ENCODE peak calls at places on chromosomes 5 and 9, in eight cellular contexts. One of them, this sample, is unnamed.

GRCh38 chr9:121333950-121334773 is 35.9 kb downstream of the STOM start:
- DNase-seq in breast epithelium: no peak
- DNase-seq in T follicular helper cell: no peak
- DNase-seq in amniotic stem cell: no peak
- DNase-seq in GM03348: no peak
- DNase-seq in AG20443: no peak
- DNase-seq in mesendoderm: no peak
- DNase-seq in fibroblast of the aortic adventitia: no peak
- DNase-seq in this sample: no peak

GRCh38 chr5:138975098-138975847 is 100.1 kb upstream of the LRRTM2 start:
- DNase-seq in breast epithelium: no peak
- DNase-seq in T follicular helper cell: no peak
- DNase-seq in amniotic stem cell: no peak
- DNase-seq in GM03348: peak
- DNase-seq in AG20443: peak
- DNase-seq in mesendoderm: no peak
- DNase-seq in fibroblast of the aortic adventitia: peak
- DNase-seq in this sample: peak

GRCh38 chr9:123081824-123082223 is 48.4 kb downstream of the GPR21 start:
- DNase-seq in breast epithelium: no peak
- DNase-seq in T follicular helper cell: no peak
- DNase-seq in amniotic stem cell: peak
- DNase-seq in GM03348: peak
- DNase-seq in AG20443: peak
- DNase-seq in mesendoderm: peak
- DNase-seq in fibroblast of the aortic adventitia: peak
- DNase-seq in this sample: no peak

GRCh38 chr5:159459951-159460538 is 129.8 kb upstream of the IL12B start:
- DNase-seq in breast epithelium: no peak
- DNase-seq in T follicular helper cell: no peak
- DNase-seq in amniotic stem cell: no peak
- DNase-seq in GM03348: peak
- DNase-seq in AG20443: no peak
- DNase-seq in mesendoderm: no peak
- DNase-seq in fibroblast of the aortic adventitia: peak
- DNase-seq in this sample: no peak

GRCh38 chr5:53430618-53431252 is 49.7 kb upstream of the FST start:
- DNase-seq in breast epithelium: no peak
- DNase-seq in T follicular helper cell: no peak
- DNase-seq in amniotic stem cell: peak
- DNase-seq in GM03348: peak
- DNase-seq in AG20443: peak
- DNase-seq in mesendoderm: peak
- DNase-seq in fibroblast of the aortic adventitia: peak
- DNase-seq in this sample: no peak

GRCh38 chr9:78326564-78326963 is 29.6 kb downstream of the PSAT1 start:
- DNase-seq in breast epithelium: no peak
- DNase-seq in T follicular helper cell: no peak
- DNase-seq in amniotic stem cell: no peak
- DNase-seq in GM03348: no peak
- DNase-seq in AG20443: no peak
- DNase-seq in mesendoderm: no peak
- DNase-seq in fibroblast of the aortic adventitia: no peak
- DNase-seq in this sample: no peak

GRCh38 chr5:160548949-160549665 is 127.5 kb downstream of the PTTG1 start:
- DNase-seq in breast epithelium: no peak
- DNase-seq in T follicular helper cell: no peak
- DNase-seq in amniotic stem cell: no peak
- DNase-seq in GM03348: no peak
- DNase-seq in AG20443: no peak
- DNase-seq in mesendoderm: no peak
- DNase-seq in fibroblast of the aortic adventitia: peak
- DNase-seq in this sample: peak

GRCh38 chr9:77707696-77708095 is 59.6 kb upstream of the GNA14 start:
- DNase-seq in breast epithelium: no peak
- DNase-seq in T follicular helper cell: no peak
- DNase-seq in amniotic stem cell: peak
- DNase-seq in GM03348: peak
- DNase-seq in AG20443: peak
- DNase-seq in mesendoderm: peak
- DNase-seq in fibroblast of the aortic adventitia: peak
- DNase-seq in this sample: peak

GRCh38 chr5:135569755-135570452 is 8.9 kb downstream of the CXCL14 start:
- DNase-seq in breast epithelium: no peak
- DNase-seq in T follicular helper cell: no peak
- DNase-seq in amniotic stem cell: no peak
- DNase-seq in GM03348: peak
- DNase-seq in AG20443: peak
- DNase-seq in mesendoderm: peak
- DNase-seq in fibroblast of the aortic adventitia: peak
- DNase-seq in this sample: no peak

GRCh38 chr5:179230061-179230461 is 115.2 kb downstream of the ADAMTS2 start:
- DNase-seq in breast epithelium: peak
- DNase-seq in T follicular helper cell: no peak
- DNase-seq in amniotic stem cell: no peak
- DNase-seq in GM03348: no peak
- DNase-seq in AG20443: no peak
- DNase-seq in mesendoderm: no peak
- DNase-seq in fibroblast of the aortic adventitia: no peak
- DNase-seq in this sample: no peak

GRCh38 chr9:89686134-89686533 is 81.3 kb downstream of the GADD45G start:
- DNase-seq in breast epithelium: no peak
- DNase-seq in T follicular helper cell: no peak
- DNase-seq in amniotic stem cell: no peak
- DNase-seq in GM03348: no peak
- DNase-seq in AG20443: no peak
- DNase-seq in mesendoderm: no peak
- DNase-seq in fibroblast of the aortic adventitia: no peak
- DNase-seq in this sample: no peak

GRCh38 chr5:65150599-65150998 is 331.1 kb downstream of the ADAMTS6 start:
- DNase-seq in breast epithelium: no peak
- DNase-seq in T follicular helper cell: no peak
- DNase-seq in amniotic stem cell: no peak
- DNase-seq in GM03348: no peak
- DNase-seq in AG20443: no peak
- DNase-seq in mesendoderm: no peak
- DNase-seq in fibroblast of the aortic adventitia: no peak
- DNase-seq in this sample: no peak

GRCh38 chr9:134328841-134329575 is 2.8 kb downstream of the RXRA start:
- DNase-seq in breast epithelium: no peak
- DNase-seq in T follicular helper cell: no peak
- DNase-seq in amniotic stem cell: no peak
- DNase-seq in GM03348: peak
- DNase-seq in AG20443: peak
- DNase-seq in mesendoderm: no peak
- DNase-seq in fibroblast of the aortic adventitia: peak
- DNase-seq in this sample: no peak

GRCh38 chr9:117458066-117458465 is 43.2 kb upstream of the ASTN2 start:
- DNase-seq in breast epithelium: no peak
- DNase-seq in T follicular helper cell: no peak
- DNase-seq in amniotic stem cell: no peak
- DNase-seq in GM03348: no peak
- DNase-seq in AG20443: no peak
- DNase-seq in mesendoderm: no peak
- DNase-seq in fibroblast of the aortic adventitia: no peak
- DNase-seq in this sample: no peak

GRCh38 chr9:1977026-1977425 is 38.1 kb upstream of the SMARCA2 start:
- DNase-seq in breast epithelium: no peak
- DNase-seq in T follicular helper cell: no peak
- DNase-seq in amniotic stem cell: no peak
- DNase-seq in GM03348: no peak
- DNase-seq in AG20443: no peak
- DNase-seq in mesendoderm: no peak
- DNase-seq in fibroblast of the aortic adventitia: no peak
- DNase-seq in this sample: no peak

GRCh38 chr9:21506910-21507795 is 25.0 kb upstream of the IFNE start:
- DNase-seq in breast epithelium: no peak
- DNase-seq in T follicular helper cell: no peak
- DNase-seq in amniotic stem cell: peak
- DNase-seq in GM03348: peak
- DNase-seq in AG20443: peak
- DNase-seq in mesendoderm: peak
- DNase-seq in fibroblast of the aortic adventitia: peak
- DNase-seq in this sample: peak

GRCh38 chr5:5316333-5316732 is 106.1 kb upstream of the ICE1 start:
- DNase-seq in breast epithelium: no peak
- DNase-seq in T follicular helper cell: no peak
- DNase-seq in amniotic stem cell: no peak
- DNase-seq in GM03348: peak
- DNase-seq in AG20443: no peak
- DNase-seq in mesendoderm: no peak
- DNase-seq in fibroblast of the aortic adventitia: peak
- DNase-seq in this sample: no peak

GRCh38 chr5:147860641-147861025 is 17.9 kb upstream of the SCGB3A2 start:
- DNase-seq in breast epithelium: no peak
- DNase-seq in T follicular helper cell: no peak
- DNase-seq in amniotic stem cell: no peak
- DNase-seq in GM03348: no peak
- DNase-seq in AG20443: no peak
- DNase-seq in mesendoderm: no peak
- DNase-seq in fibroblast of the aortic adventitia: no peak
- DNase-seq in this sample: no peak

GRCh38 chr9:14532716-14533115 is 160.5 kb downstream of the ZDHHC21 start:
- DNase-seq in breast epithelium: no peak
- DNase-seq in T follicular helper cell: no peak
- DNase-seq in amniotic stem cell: no peak
- DNase-seq in GM03348: peak
- DNase-seq in AG20443: peak
- DNase-seq in mesendoderm: no peak
- DNase-seq in fibroblast of the aortic adventitia: peak
- DNase-seq in this sample: no peak

GRCh38 chr5:178080618-178081410 is 32.5 kb upstream of the N4BP3 start:
- DNase-seq in breast epithelium: peak
- DNase-seq in T follicular helper cell: no peak
- DNase-seq in amniotic stem cell: no peak
- DNase-seq in GM03348: no peak
- DNase-seq in AG20443: no peak
- DNase-seq in mesendoderm: peak
- DNase-seq in fibroblast of the aortic adventitia: no peak
- DNase-seq in this sample: no peak

GRCh38 chr5:129973716-129974426 is 69.6 kb downstream of the CHSY3 start:
- DNase-seq in breast epithelium: no peak
- DNase-seq in T follicular helper cell: no peak
- DNase-seq in amniotic stem cell: peak
- DNase-seq in GM03348: peak
- DNase-seq in AG20443: peak
- DNase-seq in mesendoderm: peak
- DNase-seq in fibroblast of the aortic adventitia: peak
- DNase-seq in this sample: no peak

GRCh38 chr9:21968331-21969010 is 25.7 kb downstream of the CDKN2A start:
- DNase-seq in breast epithelium: no peak
- DNase-seq in T follicular helper cell: no peak
- DNase-seq in amniotic stem cell: no peak
- DNase-seq in GM03348: peak
- DNase-seq in AG20443: peak
- DNase-seq in mesendoderm: peak
- DNase-seq in fibroblast of the aortic adventitia: no peak
- DNase-seq in this sample: no peak

GRCh38 chr9:133739408-133740280 is 1.5 kb upstream of the SARDH start:
- DNase-seq in breast epithelium: no peak
- DNase-seq in T follicular helper cell: no peak
- DNase-seq in amniotic stem cell: no peak
- DNase-seq in GM03348: no peak
- DNase-seq in AG20443: peak
- DNase-seq in mesendoderm: no peak
- DNase-seq in fibroblast of the aortic adventitia: no peak
- DNase-seq in this sample: no peak

GRCh38 chr9:134643306-134643705 is 1.7 kb downstream of the COL5A1 start:
- DNase-seq in breast epithelium: no peak
- DNase-seq in T follicular helper cell: no peak
- DNase-seq in amniotic stem cell: no peak
- DNase-seq in GM03348: peak
- DNase-seq in AG20443: peak
- DNase-seq in mesendoderm: no peak
- DNase-seq in fibroblast of the aortic adventitia: peak
- DNase-seq in this sample: no peak

This sample was measured in epithelial cell of proximal tubule.